ENCODE peak calls at places on chromosomes 11 and 22, in ten cellular contexts. A, M, B, R, D, V, Q, W, H and K are unnamed samples.

GRCh38 chr11:75277991-75278790 is 37.6 kb downstream of the TPBGL start:
- DNase-seq in A (no peak), M (no peak), B (peak; percentile 56), R (no peak), D (no peak), V (no peak), Q (no peak), W (no peak), H (peak; percentile 14), K (no peak)

GRCh38 chr22:21917206-21917958 is 35.3 kb downstream of the PPM1F start:
- DNase-seq in A (peak; percentile 43), M (no peak), B (no peak), R (no peak), D (peak; percentile 31), V (peak; percentile 61), Q (no peak), W (peak; percentile 55), H (peak; percentile 47), K (no peak)

GRCh38 chr22:46774456-46775363 is 12.3 kb downstream of the TBC1D22A start:
- DNase-seq in A (no peak), M (no peak), B (no peak), R (no peak), D (no peak), V (no peak), Q (no peak), W (no peak), H (no peak), K (no peak)

GRCh38 chr11:121023848-121024751 is at the start of gene TBCEL:
- DNase-seq in A (peak; percentile 89), M (peak; percentile 74), B (peak; percentile 94), R (peak; percentile 92), D (peak; percentile 87), V (peak; percentile 95), Q (peak; percentile 64), W (peak; percentile 77), H (peak; percentile 93), K (no peak)

GRCh38 chr11:130070109-130070828 is 575 bp downstream of the APLP2 start:
- DNase-seq in A (peak; percentile 37), M (peak; percentile 11), B (peak; percentile 77), R (peak; percentile 65), D (peak; percentile 28), V (peak; percentile 66), Q (peak; percentile 28), W (peak; percentile 60), H (peak; percentile 64), K (no peak)

GRCh38 chr11:21861314-21861713 is 331.6 kb upstream of the ANO5 start:
- DNase-seq in A (no peak), M (no peak), B (no peak), R (no peak), D (no peak), V (no peak), Q (no peak), W (no peak), H (no peak), K (no peak)

GRCh38 chr22:30859714-30860095 is 108.9 kb downstream of the MORC2 start:
- DNase-seq in A (no peak), M (no peak), B (peak; percentile 52), R (peak; percentile 1), D (no peak), V (no peak), Q (no peak), W (no peak), H (no peak), K (no peak)

GRCh38 chr11:83726316-83726715 is 440.1 kb upstream of the CCDC90B start:
- DNase-seq in A (no peak), M (no peak), B (no peak), R (no peak), D (no peak), V (no peak), Q (no peak), W (no peak), H (no peak), K (no peak)

GRCh38 chr11:9210224-9210921 is 54.8 kb downstream of the DENND5A start:
- DNase-seq in A (peak; percentile 38), M (no peak), B (no peak), R (no peak), D (no peak), V (no peak), Q (no peak), W (no peak), H (no peak), K (no peak)

GRCh38 chr22:50271519-50271970 is 1.4 kb upstream of the MAPK11 start:
- DNase-seq in A (peak; percentile 64), M (no peak), B (peak; percentile 84), R (peak; percentile 84), D (peak; percentile 64), V (peak; percentile 64), Q (peak; percentile 45), W (peak; percentile 77), H (peak; percentile 76), K (no peak)
- TF ChIP-seq CTCF in A (no peak), M (no peak), B (no peak), R (peak; percentile 31), D (peak; percentile 12), V (no peak), Q (no peak), W (peak; percentile 29), H (no peak), K (peak; percentile 49)

GRCh38 chr11:28104984-28105383 is 3.0 kb downstream of the KIF18A start:
- DNase-seq in A (no peak), M (no peak), B (no peak), R (no peak), D (no peak), V (no peak), Q (no peak), W (no peak), H (no peak), K (no peak)

GRCh38 chr11:28107331-28107725 is 628 bp downstream of the KIF18A start:
- DNase-seq in A (peak; percentile 46), M (no peak), B (no peak), R (no peak), D (no peak), V (peak; percentile 38), Q (no peak), W (no peak), H (no peak), K (no peak)

GRCh38 chr11:28107726-28108618 is at the start of the genes KIF18A and METTL15:
- DNase-seq in A (peak; percentile 100), M (peak; percentile 99), B (peak; percentile 100), R (peak; percentile 100), D (peak; percentile 100), V (peak; percentile 100), Q (peak; percentile 99), W (peak; percentile 100), H (peak; percentile 100), K (peak; percentile 95)

GRCh38 chr11:28105869-28106268 is 2.1 kb downstream of the KIF18A start:
- DNase-seq in A (no peak), M (no peak), B (no peak), R (no peak), D (no peak), V (no peak), Q (no peak), W (no peak), H (no peak), K (no peak)

DNA sequence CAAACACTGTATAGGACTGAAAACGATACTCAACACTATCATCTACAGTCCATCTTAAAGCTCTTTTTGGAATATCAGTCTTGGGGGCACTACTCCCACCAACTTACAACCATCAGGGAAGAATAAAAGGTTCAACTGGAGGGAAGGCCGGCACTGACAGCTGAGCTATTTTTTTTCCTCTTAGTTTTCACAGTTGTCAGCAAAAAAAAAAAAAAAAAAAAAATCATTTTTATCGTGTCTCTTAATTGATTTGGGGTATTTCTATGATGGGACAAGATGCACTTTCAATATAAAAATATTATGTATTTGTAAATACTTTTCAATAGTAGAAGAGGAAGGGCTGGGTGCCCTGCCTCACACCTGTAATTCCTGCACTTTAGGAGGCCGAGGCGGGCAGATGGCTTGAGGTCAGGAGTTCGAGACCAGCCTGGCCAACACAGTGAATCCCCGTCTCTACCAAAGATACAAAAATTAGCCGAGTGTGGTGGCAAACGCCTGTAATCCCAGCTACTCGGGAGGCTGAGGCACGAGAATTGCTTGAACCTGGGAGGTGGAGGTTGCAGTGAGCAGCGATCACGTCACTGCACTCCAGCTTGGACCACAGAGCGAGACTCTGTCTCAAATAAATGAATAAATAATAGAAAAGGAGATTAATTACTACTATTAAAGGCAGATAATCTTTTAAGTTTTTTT is 1.5 kb downstream of the KIF18A start:
- DNase-seq in A (no peak), M (no peak), B (no peak), R (no peak), D (no peak), V (no peak), Q (no peak), W (no peak), H (no peak), K (no peak)
- H3K4me3 ChIP-seq in A (peak overlapping the region; percentile 81), M (peak overlapping the region; percentile 61), B (no peak overlapping the region), R (no peak overlapping the region), D (peak overlapping the region; percentile 84), V (peak overlapping the region; percentile 57), Q (no peak overlapping the region), W (no peak overlapping the region), H (no peak overlapping the region), K (peak overlapping the region; percentile 73)

GRCh38 chr11:39374963-39375698 is 2084.3 kb downstream of the LRRC4C start:
- DNase-seq in A (peak; percentile 33), M (no peak), B (no peak), R (peak; percentile 58), D (peak; percentile 15), V (peak; percentile 51), Q (no peak), W (no peak), H (no peak), K (no peak)
- TF ChIP-seq CTCF in A (peak; percentile 43), M (peak; percentile 35), B (peak; percentile 66), R (peak; percentile 74), D (peak; percentile 44), V (peak; percentile 40), Q (no peak), W (peak; percentile 47), H (no peak), K (no peak)

DNA sequence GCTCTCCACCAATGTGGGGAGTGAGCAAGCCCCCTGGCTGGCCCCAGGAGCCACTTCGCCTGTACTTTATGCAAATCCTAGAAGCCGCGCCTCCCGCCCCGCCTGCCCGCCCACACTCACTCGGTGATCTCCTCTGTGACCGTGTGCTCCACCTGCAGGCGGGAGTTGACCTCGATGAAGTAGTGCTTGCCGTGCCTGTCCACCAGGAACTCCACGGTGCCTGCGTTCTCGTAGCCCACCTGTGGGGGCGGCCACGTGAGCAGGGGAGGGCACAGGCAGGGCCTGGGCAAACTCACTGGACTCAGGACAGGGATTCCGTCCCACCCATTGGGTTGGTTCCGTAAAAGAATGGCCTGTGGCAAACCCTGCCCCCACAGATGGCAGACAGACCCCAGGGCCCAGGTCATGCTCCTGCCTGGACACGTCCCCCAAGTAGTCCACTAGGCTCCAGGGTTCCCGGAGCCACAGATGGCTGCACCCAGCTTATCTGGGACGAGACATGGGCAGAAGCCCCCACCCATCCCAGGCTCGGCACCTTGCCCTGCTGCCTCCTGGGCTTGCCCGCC is 11.9 kb downstream of the LRFN4 start:
- DNase-seq in A (no peak), M (no peak), B (peak; percentile 85), R (peak; percentile 76), D (no peak), V (peak; percentile 79), Q (no peak), W (peak; percentile 85), H (no peak), K (no peak)
- H3K4me3 ChIP-seq in A (no peak overlapping the region), M (no peak overlapping the region), B (no peak overlapping the region), R (no peak overlapping the region), D (no peak overlapping the region), V (no peak overlapping the region), Q (no peak overlapping the region), W (no peak overlapping the region), H (no peak overlapping the region), K (no peak overlapping the region)

GRCh38 chr11:126992065-126992803 is 8.3 kb downstream of the KIRREL3 start:
- DNase-seq in A (peak; percentile 18), M (peak; percentile 87), B (no peak), R (no peak), D (peak; percentile 96), V (no peak), Q (no peak), W (no peak), H (no peak), K (peak; percentile 98)
- TF ChIP-seq CTCF in A (no peak), M (no peak), B (no peak), R (no peak), D (no peak), V (no peak), Q (no peak), W (no peak), H (no peak), K (no peak)